ENCODE peak calls at places on chromosomes 2 and 18, in nine cellular contexts. Z, B, D, K, O, M, J, V and S are unnamed samples. For H3K4me1, the result is how much of the 10 kb centered on the place peaks cover.

GRCh38 chr18:55779711-55780590 is 192.0 kb upstream of the TCF4 start:
- DNase-seq in Z (peak), B (peak), D (no peak), K (peak), O (peak), M (peak), J (no peak), V (no peak), S (peak)

GRCh38 chr18:38481576-38481975 is 916.0 kb upstream of the CELF4 start:
- DNase-seq in Z (no peak), B (no peak), D (no peak), K (no peak), O (no peak), M (no peak), J (no peak), V (no peak), S (no peak)

GRCh38 chr18:13369756-13370510 is 151.4 kb downstream of the LDLRAD4 start:
- DNase-seq in Z (no peak), B (no peak), D (no peak), K (no peak), O (no peak), M (peak), J (no peak), V (no peak), S (no peak)

GRCh38 chr2:85303780-85304531 is 23.8 kb downstream of the TGOLN2 start:
- DNase-seq in Z (no peak), B (no peak), D (no peak), K (no peak), O (no peak), M (no peak), J (no peak), V (no peak), S (no peak)

GRCh38 chr18:8140841-8141501 is 468.3 kb upstream of the RAB12 start:
- DNase-seq in Z (no peak), B (no peak), D (peak), K (peak), O (peak), M (peak), J (no peak), V (no peak), S (peak)

GRCh38 chr2:100274076-100274475 is 48.2 kb downstream of the LONRF2 start:
- DNase-seq in Z (no peak), B (no peak), D (no peak), K (no peak), O (no peak), M (no peak), J (no peak), V (no peak), S (no peak)

GRCh38 chr2:232367591-232368233 is 10.8 kb upstream of the ALPP start:
- DNase-seq in Z (no peak), B (no peak), D (no peak), K (no peak), O (peak), M (peak), J (no peak), V (no peak), S (no peak)

GRCh38 chr18:59881728-59882685 is 17.8 kb upstream of the PMAIP1 start:
- DNase-seq in Z (no peak), B (no peak), D (peak), K (peak), O (no peak), M (no peak), J (peak), V (peak), S (no peak)

GRCh38 chr18:51010218-51010617 is 19.8 kb upstream of the SMAD4 start:
- DNase-seq in Z (no peak), B (no peak), D (no peak), K (no peak), O (no peak), M (no peak), J (no peak), V (no peak), S (no peak)

GRCh38 chr2:23782126-23782525 is 144.8 kb downstream of the ATAD2B start:
- DNase-seq in Z (no peak), B (no peak), D (no peak), K (no peak), O (no peak), M (no peak), J (no peak), V (no peak), S (no peak)

GRCh38 chr2:217912030-217913024 is 90.5 kb downstream of the TNS1 start:
- DNase-seq in Z (no peak), B (no peak), D (no peak), K (no peak), O (peak), M (peak), J (no peak), V (no peak), S (no peak)

GRCh38 chr2:217909156-217909820 is 93.5 kb downstream of the TNS1 start:
- DNase-seq in Z (peak), B (peak), D (no peak), K (no peak), O (peak), M (no peak), J (no peak), V (no peak), S (no peak)

GRCh38 chr2:217913415-217913814 is 89.4 kb downstream of the TNS1 start:
- DNase-seq in Z (no peak), B (no peak), D (no peak), K (no peak), O (no peak), M (peak), J (no peak), V (no peak), S (peak)

GRCh38 chr2:217910875-217911212 is 92.0 kb downstream of the TNS1 start:
- DNase-seq in Z (no peak), B (peak), D (no peak), K (no peak), O (no peak), M (peak), J (no peak), V (no peak), S (no peak)

DNA sequence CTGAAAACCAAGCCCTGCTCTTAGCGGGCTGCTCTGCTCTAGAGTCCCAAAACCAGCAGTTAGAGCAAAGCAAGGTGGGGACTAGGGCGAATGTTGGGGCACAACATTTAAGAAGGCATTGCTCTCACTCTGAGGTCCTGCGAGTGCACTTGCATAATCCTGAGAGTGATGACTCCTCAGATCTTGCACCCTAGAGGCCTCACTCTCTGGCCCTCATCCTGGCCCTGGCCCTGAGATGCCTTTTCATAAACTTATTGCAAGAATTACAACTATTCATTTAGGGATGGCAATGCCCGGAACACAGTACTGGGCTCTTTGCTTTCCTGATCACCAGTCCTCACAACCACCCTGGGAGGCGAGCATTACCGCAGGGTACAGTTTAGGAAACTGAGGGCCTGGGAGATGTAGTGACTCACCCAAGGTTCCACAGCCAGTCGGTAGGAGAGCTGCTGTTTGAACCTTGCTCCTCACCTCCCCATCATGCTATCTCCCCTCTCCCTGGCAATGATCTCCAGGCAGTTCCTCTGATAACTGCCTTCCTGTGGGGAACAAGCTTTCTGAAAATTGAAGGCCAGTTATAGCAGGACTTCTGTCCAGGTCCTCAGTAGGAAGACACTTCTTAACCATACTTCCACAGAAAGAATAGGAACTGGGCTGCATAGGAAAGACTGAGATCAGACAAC is 91.4 kb downstream of the TNS1 start:
- DNase-seq in Z (no peak), B (peak), D (no peak), K (no peak), O (no peak), M (peak), J (no peak), V (no peak), S (peak)
- H3K4me1 ChIP-seq in Z (under half), B (under half), D (under half), K (under half), O (under half), M (half or more), J (under half), V (under half), S (half or more)

GRCh38 chr2:111919362-111919761 is 21.0 kb downstream of the MERTK start:
- DNase-seq in Z (no peak), B (no peak), D (no peak), K (no peak), O (peak), M (no peak), J (no peak), V (no peak), S (no peak)
- TF ChIP-seq CTCF in Z (peak), B (no peak), D (peak), K (no peak), O (peak), M (no peak), J (no peak), V (peak), S (no peak)

GRCh38 chr2:234029150-234029733 is 21.3 kb upstream of the SPP2 start:
- DNase-seq in Z (no peak), B (no peak), D (no peak), K (peak), O (no peak), M (no peak), J (no peak), V (no peak), S (no peak)

GRCh38 chr2:234031207-234031606 is 19.3 kb upstream of the SPP2 start:
- DNase-seq in Z (no peak), B (no peak), D (no peak), K (peak), O (no peak), M (no peak), J (no peak), V (no peak), S (no peak)

GRCh38 chr2:234033885-234034284 is 16.6 kb upstream of the SPP2 start:
- DNase-seq in Z (no peak), B (no peak), D (no peak), K (no peak), O (no peak), M (no peak), J (no peak), V (no peak), S (no peak)

GRCh38 chr2:234033174-234033573 is 17.3 kb upstream of the SPP2 start:
- DNase-seq in Z (no peak), B (no peak), D (no peak), K (peak), O (no peak), M (no peak), J (no peak), V (no peak), S (no peak)

DNA sequence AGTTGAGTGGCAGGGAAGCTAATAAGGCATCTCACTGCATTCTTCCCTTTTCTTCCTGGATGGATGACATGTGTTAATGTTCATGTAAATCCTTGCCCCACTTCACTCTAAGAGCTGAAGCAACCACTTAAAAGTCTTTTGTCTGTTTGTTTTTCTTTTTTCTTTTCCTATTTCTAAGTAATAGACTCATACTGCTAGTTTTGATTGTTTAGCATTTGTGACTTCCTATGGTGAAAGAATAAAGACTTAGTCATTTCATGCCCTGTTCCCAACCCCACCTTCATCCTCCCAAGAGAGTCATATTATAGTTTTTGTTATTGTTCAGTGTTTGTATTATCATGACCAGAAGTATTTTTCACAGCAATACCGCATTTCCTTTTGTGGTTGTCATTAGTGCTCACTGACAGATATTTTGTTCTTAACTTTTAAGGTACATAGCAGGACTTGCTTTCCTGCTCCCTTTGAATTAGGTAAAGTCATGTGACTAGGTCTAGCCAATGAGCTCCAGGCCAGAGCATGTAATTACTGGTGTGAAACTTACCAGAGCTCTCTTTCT is 18.1 kb upstream of the SPP2 start:
- DNase-seq in Z (no peak), B (no peak), D (peak), K (peak), O (no peak), M (no peak), J (peak), V (no peak), S (no peak)
- H3K27ac ChIP-seq in Z (no peak), B (no peak), D (peak), K (no peak), O (no peak), M (no peak), J (no peak), V (no peak), S (no peak)

GRCh38 chr2:54614815-54615214 is 108.6 kb upstream of the EML6 start:
- DNase-seq in Z (no peak), B (no peak), D (no peak), K (no peak), O (no peak), M (no peak), J (no peak), V (no peak), S (no peak)
- H3K4me1 ChIP-seq in Z (under half), B (under half), D (under half), K (under half), O (under half), M (under half), J (under half), V (under half), S (under half)

GRCh38 chr18:23618862-23619387 is 32.6 kb upstream of the NPC1 start:
- DNase-seq in Z (no peak), B (no peak), D (no peak), K (no peak), O (peak), M (peak), J (no peak), V (no peak), S (no peak)
- TF ChIP-seq CTCF in Z (no peak), B (no peak), D (no peak), K (no peak), O (peak), M (no peak), J (no peak), V (no peak), S (no peak)

DNA sequence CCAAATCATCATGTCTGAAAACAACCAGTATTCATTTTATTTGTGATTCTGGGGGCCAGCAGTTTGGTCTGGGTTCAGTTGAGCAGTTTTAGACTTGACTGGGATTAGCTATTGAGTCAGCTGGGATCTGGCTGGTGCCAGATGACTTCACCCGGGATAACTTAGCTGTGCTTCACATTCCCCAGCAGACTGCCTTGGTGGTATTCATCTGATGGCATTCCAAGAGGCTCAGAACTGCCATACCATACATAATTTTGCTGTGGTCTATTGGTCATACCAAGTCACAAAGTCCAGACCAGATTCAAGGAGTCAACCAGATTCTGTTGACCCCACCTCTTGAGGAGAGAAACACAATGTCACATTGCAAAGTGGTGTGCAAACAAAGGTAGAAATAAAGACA is 7.8 kb upstream of the FSHR start:
- DNase-seq in Z (no peak), B (no peak), D (no peak), K (no peak), O (no peak), M (no peak), J (no peak), V (no peak), S (no peak)
- H3K27ac ChIP-seq in Z (no peak), B (no peak), D (no peak), K (no peak), O (no peak), M (no peak), J (no peak), V (no peak), S (no peak)